ENCODE peak calls at places on chromosomes 2 and 18, in four cellular contexts. Y, D, O and W are unnamed samples.

GRCh38 chr18:53004798-53005197 is 664.8 kb downstream of the DCC start:
- DNase-seq in Y (no peak), D (no peak), O (no peak), W (no peak)

GRCh38 chr2:195613922-195614321 is 43.1 kb upstream of the SLC39A10 start:
- DNase-seq in Y (peak; percentile 82), D (no peak), O (no peak), W (no peak)

GRCh38 chr2:109129921-109130725 is 1.1 kb downstream of the SH3RF3 start:
- DNase-seq in Y (peak; percentile 26), D (no peak), O (no peak), W (no peak)

GRCh38 chr2:238566001-238566645 is 139.4 kb downstream of the ASB1 start:
- DNase-seq in Y (no peak), D (no peak), O (no peak), W (no peak)

GRCh38 chr2:56015631-56016251 is 92.2 kb upstream of the EFEMP1 start:
- DNase-seq in Y (no peak), D (no peak), O (no peak), W (no peak)

GRCh38 chr18:34342960-34343359 is 118.2 kb upstream of the NOL4 start:
- DNase-seq in Y (peak; percentile 40), D (no peak), O (no peak), W (no peak)

GRCh38 chr2:80073134-80073561 is 231.4 kb downstream of the LRRTM1 start:
- DNase-seq in Y (peak; percentile 73), D (no peak), O (no peak), W (peak; percentile 34)

GRCh38 chr2:122072666-122073065 is 317.2 kb downstream of the TSN start:
- DNase-seq in Y (peak; percentile 23), D (no peak), O (no peak), W (no peak)

GRCh38 chr18:79935499-79935898 is 16.0 kb downstream of the SLC66A2 start:
- DNase-seq in Y (no peak), D (peak; percentile 52), O (peak; percentile 21), W (peak; percentile 17)

GRCh38 chr2:196170681-196171247 is 614 bp downstream of the STK17B start:
- DNase-seq in Y (peak; percentile 57), D (peak; percentile 69), O (peak; percentile 71), W (peak; percentile 46)

GRCh38 chr2:109417701-109418335 is 195.9 kb downstream of the SEPTIN10 start:
- DNase-seq in Y (no peak), D (no peak), O (no peak), W (no peak)

GRCh38 chr2:70396589-70396988 is 94.7 kb upstream of the FAM136A start:
- DNase-seq in Y (no peak), D (no peak), O (no peak), W (no peak)

GRCh38 chr2:203740741-203741363 is 34.4 kb downstream of the CD28 start:
- DNase-seq in Y (peak; percentile 42), D (no peak), O (no peak), W (no peak)

GRCh38 chr2:54464334-54464733 is 8.2 kb downstream of the SPTBN1 start:
- DNase-seq in Y (no peak), D (no peak), O (no peak), W (no peak)

GRCh38 chr2:41621095-41621494 is 426.7 kb upstream of the PKDCC start:
- DNase-seq in Y (no peak), D (no peak), O (no peak), W (no peak)

GRCh38 chr2:216909541-216910175 is 49.8 kb upstream of the TNP1 start:
- DNase-seq in Y (no peak), D (no peak), O (no peak), W (no peak)

GRCh38 chr2:75142081-75142480 is 57.2 kb downstream of the TACR1 start:
- DNase-seq in Y (peak; percentile 94), D (no peak), O (no peak), W (no peak)

GRCh38 chr2:10495988-10496313 is 47.8 kb upstream of the ODC1 start:
- DNase-seq in Y (no peak), D (no peak), O (no peak), W (peak; percentile 16)

GRCh38 chr2:241975593-241976284 is 106.2 kb downstream of the RTP5 start:
- DNase-seq in Y (no peak), D (no peak), O (peak; percentile 23), W (no peak)

GRCh38 chr2:238024986-238025385 is 35.8 kb upstream of the SCLY start:
- DNase-seq in Y (peak; percentile 39), D (no peak), O (no peak), W (peak; percentile 7)

GRCh38 chr2:113240150-113240914 is 38.4 kb downstream of the PAX8 start:
- DNase-seq in Y (peak; percentile 97), D (peak; percentile 94), O (peak; percentile 81), W (peak; percentile 66)

GRCh38 chr2:196944570-196944969 is 18.1 kb upstream of the PGAP1 start:
- DNase-seq in Y (no peak), D (no peak), O (no peak), W (no peak)

GRCh38 chr18:45108754-45109153 is 428.1 kb downstream of the SETBP1 start:
- DNase-seq in Y (no peak), D (no peak), O (no peak), W (no peak)

GRCh38 chr18:13381907-13382682 is 163.5 kb downstream of the LDLRAD4 start:
- DNase-seq in Y (peak; percentile 62), D (peak; percentile 84), O (peak; percentile 71), W (peak; percentile 55)

GRCh38 chr2:226797289-226797988 is 2.2 kb downstream of the IRS1 start:
- DNase-seq in Y (no peak), D (peak; percentile 77), O (peak; percentile 55), W (peak; percentile 28)
- H3K4me3 ChIP-seq in Y (peak overlapping the region; percentile 82), D (peak overlapping the region; percentile 68), O (peak overlapping the region; percentile 79), W (peak overlapping the region; percentile 68)

DNA sequence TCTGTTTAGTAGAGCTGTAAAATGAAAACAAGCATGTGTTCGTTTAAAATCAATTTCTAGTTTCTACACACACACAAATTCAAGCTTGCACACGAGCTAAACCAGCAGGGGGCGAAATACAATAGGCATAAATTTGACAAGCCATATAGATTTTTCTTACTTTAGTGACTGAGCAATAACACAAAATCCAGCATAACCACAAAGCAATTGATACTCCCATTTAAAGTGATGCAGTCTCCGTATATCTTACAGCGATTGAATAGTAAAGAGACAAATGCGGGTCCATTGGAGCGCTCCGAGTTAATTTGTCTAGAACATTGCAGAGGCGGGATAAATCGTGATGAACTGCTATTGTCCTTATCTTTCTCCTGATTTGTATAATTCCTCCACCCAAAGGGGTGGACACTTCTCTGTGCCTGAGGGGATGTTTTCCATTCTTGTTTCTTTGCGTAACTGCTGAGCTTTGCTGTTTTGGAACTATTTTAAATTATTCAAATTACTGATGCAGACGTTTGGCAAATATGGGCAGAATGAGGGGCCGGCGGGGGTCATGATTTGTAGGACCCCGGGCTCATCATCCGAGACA is 1.2 kb upstream of the AFTPH start:
- DNase-seq in Y (peak; percentile 93), D (no peak), O (no peak), W (peak; percentile 87)
- H3K4me3 ChIP-seq in Y (peak overlapping the region; percentile 90), D (peak overlapping the region; percentile 80), O (peak overlapping the region; percentile 97), W (peak overlapping the region; percentile 87)

DNA sequence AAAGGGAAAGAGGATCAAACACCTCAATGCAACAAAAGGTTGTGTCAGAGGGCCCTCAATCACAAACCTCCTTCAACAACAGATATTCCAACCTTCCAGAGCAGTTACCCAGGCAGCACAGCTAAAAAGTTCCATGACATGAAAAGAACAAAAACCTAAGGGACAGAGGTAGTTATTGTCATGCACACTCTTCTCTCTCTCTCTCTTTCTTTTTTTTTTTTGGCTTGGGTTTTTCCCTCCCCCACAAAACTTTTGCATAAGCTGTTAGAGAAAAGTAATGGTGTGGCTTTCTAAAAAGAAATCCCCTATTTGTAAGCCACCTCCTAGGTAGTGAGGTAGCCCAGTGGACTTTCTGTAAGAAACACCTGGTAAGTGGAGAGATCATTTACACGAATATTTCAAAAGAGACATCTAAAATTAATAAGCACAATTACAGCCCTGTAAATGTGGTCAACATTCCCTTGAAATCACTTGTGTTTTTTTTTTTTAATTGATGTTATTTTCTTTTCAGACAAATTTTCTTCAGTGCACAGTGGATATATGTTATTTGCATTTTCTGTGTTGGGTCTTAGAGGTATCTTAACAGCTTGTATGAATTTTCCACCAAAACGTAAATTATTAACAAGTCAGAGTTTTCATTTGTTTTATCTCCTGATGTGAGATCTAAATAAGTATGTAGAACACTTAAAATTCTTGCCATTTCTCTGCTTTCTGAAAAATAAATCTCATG is 48.4 kb downstream of the ZEB2 start:
- DNase-seq in Y (no peak), D (no peak), O (no peak), W (no peak)
- H3K4me3 ChIP-seq in Y (no peak overlapping the region), D (no peak overlapping the region), O (no peak overlapping the region), W (no peak overlapping the region)

GRCh38 chr18:57443716-57444115 is 8.5 kb downstream of the ONECUT2 start:
- DNase-seq in Y (no peak), D (no peak), O (no peak), W (no peak)

GRCh38 chr18:57445488-57446319 is 10.5 kb downstream of the ONECUT2 start:
- DNase-seq in Y (no peak), D (no peak), O (no peak), W (no peak)

GRCh38 chr18:57444301-57444759 is 9.2 kb downstream of the ONECUT2 start:
- DNase-seq in Y (no peak), D (no peak), O (no peak), W (no peak)

GRCh38 chr18:57441395-57441794 is 6.2 kb downstream of the ONECUT2 start:
- DNase-seq in Y (no peak), D (no peak), O (no peak), W (no peak)

DNA sequence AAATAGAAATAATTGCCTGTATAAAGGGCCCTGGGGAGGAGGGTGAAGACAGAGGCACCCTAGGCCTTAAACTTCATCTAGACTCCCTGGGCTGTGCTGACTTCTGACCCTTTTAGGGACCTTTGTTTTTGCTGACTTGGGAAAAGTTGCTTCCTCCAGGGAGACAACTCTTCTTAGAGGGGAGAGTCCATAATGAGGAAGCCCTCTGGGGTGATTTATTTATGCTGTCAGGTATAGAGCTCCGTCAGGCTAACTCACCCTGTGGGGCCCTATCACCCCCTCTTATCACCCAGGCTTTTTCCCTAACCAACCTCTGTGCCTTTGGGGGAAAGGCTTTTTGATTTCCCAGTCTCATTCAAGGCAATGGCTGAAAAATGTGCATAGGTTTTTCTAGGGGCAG is 8.1 kb downstream of the ONECUT2 start:
- DNase-seq in Y (no peak), D (no peak), O (no peak), W (no peak)
- H3K4me3 ChIP-seq in Y (no peak overlapping the region), D (no peak overlapping the region), O (no peak overlapping the region), W (no peak overlapping the region)

DNA sequence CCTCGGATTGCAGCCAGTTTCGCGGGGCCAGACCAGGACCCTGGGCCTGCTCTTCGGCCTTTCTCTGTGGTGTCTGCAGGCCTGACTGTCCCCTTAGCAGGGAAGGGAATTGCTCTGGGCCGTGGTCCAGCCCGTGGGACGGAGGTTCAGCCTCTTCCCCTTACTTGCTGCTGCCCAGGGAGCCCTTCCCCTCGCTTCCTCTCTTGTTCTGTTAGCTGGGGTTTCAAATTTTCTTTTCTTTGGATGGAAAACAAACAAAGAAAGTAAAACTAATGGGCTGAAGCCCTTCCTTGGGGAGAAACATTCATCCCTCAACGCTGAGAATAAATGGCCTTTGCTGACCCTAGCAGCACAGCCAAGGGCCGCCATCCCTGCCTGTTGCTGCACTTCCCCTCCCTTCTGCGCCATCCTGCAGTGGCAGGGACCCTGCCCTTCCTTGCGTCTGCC is 52.4 kb downstream of the ASAP2 start:
- DNase-seq in Y (peak; percentile 53), D (no peak), O (no peak), W (no peak)
- H3K4me3 ChIP-seq in Y (peak overlapping the region; percentile 44), D (no peak overlapping the region), O (no peak overlapping the region), W (no peak overlapping the region)